ENCODE peak calls at places on chromosomes 13 and 19, in six cellular contexts. X is MM.1S, W is tibial nerve, R is endothelial cell, U is upper lobe of left lung, S is mucosa of descending colon. J is an unnamed sample.

GRCh38 chr19:54248016-54248601 is 5.5 kb upstream of the LILRA6 start:
- DNase-seq in S (no peak), X (peak), W (no peak), U (peak), R (no peak), J (no peak)

GRCh38 chr13:78194904-78195639 is 276.4 kb upstream of the EDNRB start:
- DNase-seq in R (no peak), S (no peak), U (no peak), X (no peak), W (no peak), J (no peak)

GRCh38 chr13:24540236-24541126 is 27.9 kb upstream of the PARP4 start:
- DNase-seq in W (no peak), R (peak), U (no peak), S (no peak), X (no peak), J (no peak)

GRCh38 chr19:21492932-21493906 is 12.2 kb upstream of the ZNF429 start:
- DNase-seq in X (no peak), U (peak), R (no peak), W (no peak), S (no peak), J (no peak)

GRCh38 chr13:40152904-40153303 is 497.4 kb downstream of the COG6 start:
- DNase-seq in U (no peak), W (no peak), S (no peak), X (no peak), R (no peak), J (no peak)

GRCh38 chr19:15379996-15380647 is 535 bp upstream of the AKAP8 start:
- DNase-seq in U (peak), S (peak), R (peak), W (no peak), X (peak), J (no peak)

GRCh38 chr19:34330116-34330515 is 34.9 kb upstream of the GPI start:
- DNase-seq in W (no peak), U (no peak), S (no peak), R (no peak), X (no peak), J (no peak)

GRCh38 chr19:33394006-33394722 is 20.7 kb downstream of the CEBPG start:
- DNase-seq in S (peak), X (no peak), R (no peak), W (peak), U (peak), J (peak)

GRCh38 chr19:39388657-39389056 is 2.2 kb downstream of the PAF1 start:
- DNase-seq in S (no peak), W (no peak), U (no peak), X (no peak), R (no peak), J (no peak)

GRCh38 chr19:5642204-5642603 is 19.3 kb downstream of the SAFB start:
- DNase-seq in U (no peak), X (no peak), S (no peak), R (no peak), W (no peak), J (no peak)

GRCh38 chr19:56119585-56119978 is 1.5 kb downstream of the ZNF787 start:
- DNase-seq in X (no peak), R (no peak), W (no peak), U (no peak), S (peak), J (peak)

GRCh38 chr19:46515290-46515609 is 19.6 kb upstream of the PNMA8B start:
- DNase-seq in W (no peak), S (no peak), X (no peak), U (no peak), R (no peak), J (no peak)

GRCh38 chr19:34317311-34317927 is 47.6 kb upstream of the GPI start:
- DNase-seq in R (no peak), W (no peak), S (no peak), X (no peak), U (no peak), J (no peak)

GRCh38 chr13:51230473-51231105 is 8.4 kb downstream of the FAM124A start:
- DNase-seq in R (peak), X (no peak), W (peak), S (no peak), U (peak), J (no peak)

GRCh38 chr13:43846496-43846895 is 33.0 kb downstream of the CCDC122 start:
- DNase-seq in W (no peak), X (no peak), S (no peak), R (no peak), U (no peak), J (no peak)

GRCh38 chr13:96581741-96582140 is 412.5 kb downstream of the OXGR1 start:
- DNase-seq in S (no peak), U (no peak), W (no peak), R (no peak), X (no peak), J (no peak)

GRCh38 chr19:39038098-39038497 is 5.7 kb upstream of the FBXO27 start:
- DNase-seq in W (no peak), U (peak), S (no peak), R (peak), X (no peak), J (peak)

GRCh38 chr13:52449323-52450011 is 967 bp downstream of the VPS36 start:
- DNase-seq in S (no peak), W (no peak), U (no peak), R (no peak), X (peak), J (no peak)

GRCh38 chr13:45162821-45163220 is 38.0 kb downstream of the KCTD4 start:
- DNase-seq in W (no peak), X (no peak), R (no peak), U (no peak), S (no peak), J (no peak)

GRCh38 chr13:44263920-44264610 is 109.6 kb upstream of the SERP2 start:
- DNase-seq in S (no peak), R (no peak), W (no peak), U (peak), X (no peak), J (no peak)

GRCh38 chr13:22498006-22498405 is 682.8 kb upstream of the SGCG start:
- DNase-seq in U (no peak), W (no peak), R (no peak), S (no peak), X (no peak), J (no peak)

GRCh38 chr13:43878897-43879322 is 630 bp downstream of the CCDC122 start:
- DNase-seq in X (peak), S (peak), U (peak), R (peak), W (peak), J (peak)

GRCh38 chr13:107266657-107267056 is 698.7 kb upstream of the ARGLU1 start:
- DNase-seq in U (no peak), X (no peak), S (no peak), W (no peak), R (no peak), J (no peak)

GRCh38 chr13:109393045-109393444 is 393.3 kb downstream of the IRS2 start:
- DNase-seq in X (no peak), U (no peak), R (no peak), S (no peak), W (no peak), J (no peak)

GRCh38 chr13:79405831-79406596 is at the start of gene RBM26:
- DNase-seq in U (peak), X (peak), S (peak), R (peak), W (peak), J (peak)
- TF ChIP-seq CTCF in U (no peak), X (no peak), S (no peak), R (no peak), W (no peak), J (peak)

GRCh38 chr13:112637017-112637801 is 49.3 kb upstream of the TUBGCP3 start:
- DNase-seq in X (no peak), R (no peak), S (no peak), U (no peak), W (no peak), J (peak)
- TF ChIP-seq CTCF in X (no peak), R (no peak), S (no peak), U (no peak), W (no peak), J (no peak)

GRCh38 chr13:47794963-47795362 is 206.1 kb downstream of the SUCLA2 start:
- DNase-seq in U (no peak), W (no peak), S (no peak), R (no peak), X (no peak), J (no peak)
- TF ChIP-seq CTCF in U (peak), W (no peak), S (no peak), R (peak), X (peak), J (peak)

GRCh38 chr13:61988810-61989209 is 573.2 kb upstream of the PCDH20 start:
- DNase-seq in S (no peak), W (no peak), X (no peak), U (no peak), R (no peak), J (no peak)
- TF ChIP-seq CTCF in S (no peak), W (no peak), X (no peak), U (no peak), R (no peak), J (no peak)